ENCODE peak calls at places on chromosomes 7 and 10, in ten cellular contexts. Q, Y, N, V, S, R, P, G, X and M are unnamed samples.

GRCh38 chr10:35208949-35209613 is 82.4 kb downstream of the CREM start:
- DNase-seq in R (no peak), V (no peak), Y (no peak), P (no peak), X (no peak), N (no peak), Q (no peak), G (no peak), S (no peak), M (no peak)

GRCh38 chr10:108064856-108065255 is 900.4 kb upstream of the SORCS1 start:
- DNase-seq in Y (no peak), N (no peak), R (no peak), G (no peak), P (no peak), V (no peak), Q (no peak), X (no peak), S (no peak), M (no peak)

GRCh38 chr10:50325449-50326188 is 74.3 kb upstream of the ASAH2 start:
- DNase-seq in N (peak), G (peak), Q (peak), R (no peak), V (peak), P (peak), Y (no peak), X (no peak), S (no peak), M (peak)

GRCh38 chr7:118918556-118918955 is 694.1 kb downstream of the ANKRD7 start:
- DNase-seq in X (no peak), Q (peak), V (no peak), G (peak), N (peak), P (no peak), S (no peak), R (peak), Y (no peak), M (peak)

GRCh38 chr7:148633761-148634160 is 43.2 kb downstream of the C7orf33 start:
- DNase-seq in G (no peak), P (no peak), N (no peak), S (no peak), Q (no peak), R (no peak), X (no peak), V (no peak), Y (no peak), M (no peak)

GRCh38 chr10:123995461-123996131 is 97.8 kb downstream of the CHST15 start:
- DNase-seq in X (no peak), Q (peak), P (peak), G (peak), N (peak), R (no peak), Y (peak), S (peak), V (peak), M (peak)

GRCh38 chr10:100729877-100730738 is 15.3 kb upstream of the PAX2 start:
- DNase-seq in Y (peak), V (no peak), P (no peak), R (no peak), S (no peak), Q (no peak), N (no peak), X (no peak), G (no peak), M (no peak)

GRCh38 chr10:113026679-113027078 is 76.6 kb downstream of the TCF7L2 start:
- DNase-seq in Y (no peak), X (no peak), P (no peak), Q (no peak), S (no peak), N (peak), V (peak), G (peak), R (no peak), M (no peak)

GRCh38 chr7:41711283-41712064 is 8.6 kb upstream of the INHBA start:
- DNase-seq in G (peak), P (no peak), V (no peak), X (no peak), Y (peak), Q (peak), S (no peak), R (no peak), N (peak), M (no peak)

GRCh38 chr7:139991911-139992310 is 70.8 kb downstream of the PARP12 start:
- DNase-seq in Y (no peak), X (no peak), S (no peak), N (no peak), G (no peak), R (no peak), Q (no peak), V (no peak), P (no peak), M (no peak)

GRCh38 chr7:129073738-129074137 is 18.8 kb upstream of the TNPO3 start:
- DNase-seq in X (no peak), V (no peak), G (no peak), S (no peak), Q (no peak), R (no peak), P (no peak), N (no peak), Y (no peak), M (no peak)